ENCODE peak calls at places on chromosomes 1 and 21, in six cellular contexts. E is esophagus squamous epithelium, S is colonic mucosa, D is SJCRH30, B is thoracic aorta, G is A549. T is an unnamed sample. For H3K4me1, the result is how much of the 10 kb centered on the place peaks cover.

GRCh38 chr1:234213576-234214128 is 159.6 kb upstream of the COA6 start:
- DNase-seq in E (no peak), D (no peak), B (no peak), G (no peak), S (no peak), T (no peak)

GRCh38 chr1:176692431-176692830 is 229.5 kb downstream of the PAPPA2 start:
- DNase-seq in B (no peak), D (no peak), S (no peak), E (no peak), G (no peak), T (no peak)

GRCh38 chr1:40684669-40685068 is 6.8 kb upstream of the NFYC start:
- DNase-seq in E (no peak), D (no peak), S (no peak), G (no peak), B (no peak), T (no peak)

GRCh38 chr1:86754265-86754974 is 50.0 kb downstream of the SH3GLB1 start:
- DNase-seq in S (no peak), B (no peak), G (no peak), D (no peak), E (no peak), T (no peak)

GRCh38 chr1:96482615-96483014 is 239.0 kb upstream of the PTBP2 start:
- DNase-seq in B (no peak), S (no peak), E (no peak), G (no peak), D (no peak), T (no peak)

GRCh38 chr1:45008516-45008915 is 2.6 kb downstream of the HECTD3 start:
- DNase-seq in D (no peak), S (no peak), E (no peak), B (no peak), G (no peak), T (no peak)

GRCh38 chr21:45081636-45082035 is 7.3 kb downstream of the ADARB1 start:
- DNase-seq in G (no peak), B (no peak), D (no peak), E (no peak), S (no peak), T (no peak)

GRCh38 chr1:1335792-1336248 is 4.7 kb downstream of the TAS1R3 start:
- DNase-seq in G (no peak), S (no peak), D (no peak), B (no peak), E (no peak), T (no peak)

GRCh38 chr1:43274125-43274803 is 4.5 kb downstream of the TMEM125 start:
- DNase-seq in S (no peak), D (peak), G (peak), E (no peak), B (no peak), T (no peak)

GRCh38 chr1:17829579-17829978 is 74.4 kb downstream of the ACTL8 start:
- DNase-seq in D (no peak), B (no peak), G (no peak), S (no peak), E (no peak), T (no peak)

GRCh38 chr1:35188578-35189392 is 4.2 kb downstream of the SFPQ start:
- DNase-seq in D (no peak), E (no peak), B (no peak), S (no peak), G (no peak), T (no peak)

GRCh38 chr1:223430221-223430620 is 37.0 kb downstream of the CCDC185 start:
- DNase-seq in D (no peak), G (no peak), S (no peak), E (no peak), B (no peak), T (no peak)

GRCh38 chr1:150155413-150156071 is 5.8 kb downstream of the PLEKHO1 start:
- DNase-seq in E (no peak), D (no peak), B (no peak), S (no peak), G (no peak), T (no peak)

GRCh38 chr1:23555949-23556640 is 3.2 kb downstream of the ID3 start:
- DNase-seq in B (no peak), E (no peak), G (peak), D (peak), S (peak), T (no peak)

GRCh38 chr21:26070822-26071425 is 99.6 kb downstream of the APP start:
- DNase-seq in S (peak), D (no peak), B (no peak), E (no peak), G (peak), T (no peak)

GRCh38 chr1:176046926-176047325 is 160.2 kb downstream of the COP1 start:
- DNase-seq in D (no peak), B (no peak), E (no peak), G (no peak), S (no peak), T (no peak)

GRCh38 chr1:30756545-30757195 is 904 bp downstream of the LAPTM5 start:
- DNase-seq in S (peak), E (peak), B (peak), G (peak), D (peak), T (no peak)

GRCh38 chr1:22414244-22414751 is 37.4 kb upstream of the ZBTB40 start:
- DNase-seq in E (no peak), B (no peak), D (no peak), S (peak), G (peak), T (no peak)

DNA sequence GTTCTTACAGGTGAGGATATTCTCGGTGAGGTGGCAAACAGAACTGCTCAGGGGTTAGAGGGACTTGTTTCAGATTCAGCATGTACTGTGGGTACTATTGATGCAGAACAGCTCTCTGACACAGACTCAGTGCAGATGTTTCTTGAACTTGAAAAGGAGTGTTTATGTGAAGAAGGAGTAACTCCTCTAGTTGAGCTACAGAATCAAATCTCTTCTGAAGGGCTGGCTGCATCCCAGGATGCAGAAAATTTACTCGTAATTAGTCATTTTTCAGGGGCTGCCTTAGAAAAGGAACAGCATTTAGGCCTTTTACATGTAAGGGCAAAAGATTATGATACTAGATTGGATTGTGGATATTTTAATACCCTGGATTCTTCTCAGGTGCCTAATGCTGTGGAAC is 79.9 kb upstream of the BMP8A start:
- DNase-seq in G (no peak), B (no peak), E (no peak), S (no peak), D (no peak), T (no peak)
- H3K4me1 ChIP-seq in G (half or more), B (half or more), E (half or more), S (under half), D (half or more), T (under half)

DNA sequence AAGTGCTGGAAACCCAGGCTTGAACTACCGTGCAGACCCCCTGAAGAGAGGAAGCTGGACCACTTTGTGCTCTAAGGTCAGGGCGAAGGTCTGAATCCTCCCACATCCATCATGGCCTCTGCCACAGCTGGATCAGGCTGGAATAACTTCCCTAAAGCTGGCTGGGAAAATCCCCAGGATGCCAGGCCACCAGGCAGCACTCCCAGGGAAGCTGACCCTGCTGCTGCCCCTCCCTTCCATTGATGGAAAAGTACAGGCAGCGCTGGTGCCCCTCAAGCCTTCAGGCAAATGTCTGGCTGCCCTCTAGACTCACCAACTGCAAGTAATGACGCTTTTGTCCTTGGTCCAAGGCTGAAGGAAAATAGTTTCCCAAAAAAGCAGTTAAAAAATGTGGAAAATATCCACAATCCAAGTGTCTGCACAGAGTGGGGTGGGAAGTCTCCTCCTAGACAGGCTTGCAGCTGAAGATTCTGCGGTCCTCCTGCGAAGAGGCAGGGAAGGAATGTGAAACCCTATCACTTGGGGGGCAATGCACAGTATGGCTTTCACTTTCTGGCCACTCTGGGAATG is 39.9 kb upstream of the TSPAN2 start:
- DNase-seq in G (no peak), B (no peak), E (no peak), S (no peak), D (no peak), T (no peak)
- H3K27ac ChIP-seq in G (no peak), B (peak), E (no peak), S (no peak), D (no peak), T (no peak)

DNA sequence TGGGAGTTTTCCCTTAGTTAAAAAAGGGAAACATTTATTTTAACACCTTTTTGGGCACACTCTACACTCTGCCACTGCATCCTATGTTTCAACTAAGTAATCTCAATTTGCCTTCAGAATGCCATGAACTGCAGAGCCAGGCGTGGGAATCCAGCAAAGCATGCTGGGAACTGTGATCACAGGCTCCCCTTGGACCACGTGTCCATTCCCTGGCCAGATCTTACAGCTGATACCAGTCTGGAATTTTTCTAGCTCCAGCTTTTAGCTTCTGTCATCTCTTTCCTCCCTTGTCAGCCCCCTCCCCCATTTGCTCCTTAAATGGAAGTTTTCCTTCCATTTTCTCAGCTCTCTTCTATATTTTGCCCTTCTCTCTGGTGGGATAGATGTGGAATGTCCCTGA is 29.4 kb downstream of the RCSD1 start:
- DNase-seq in S (no peak), B (no peak), E (no peak), D (no peak), G (peak), T (no peak)
- H3K4me1 ChIP-seq in S (under half), B (under half), E (half or more), D (under half), G (under half), T (under half)

GRCh38 chr1:89758127-89758526 is 62.7 kb upstream of the LRRC8D start:
- DNase-seq in D (no peak), S (no peak), E (no peak), G (no peak), B (no peak), T (no peak)
- H3K27ac ChIP-seq in D (no peak), S (peak), E (peak), G (no peak), B (no peak), T (no peak)

GRCh38 chr1:110477041-110477440 is 26.1 kb downstream of the PROK1 start:
- DNase-seq in S (peak), E (no peak), G (peak), D (no peak), B (no peak), T (no peak)
- H3K4me1 ChIP-seq in S (under half), E (half or more), G (under half), D (under half), B (under half), T (under half)

DNA sequence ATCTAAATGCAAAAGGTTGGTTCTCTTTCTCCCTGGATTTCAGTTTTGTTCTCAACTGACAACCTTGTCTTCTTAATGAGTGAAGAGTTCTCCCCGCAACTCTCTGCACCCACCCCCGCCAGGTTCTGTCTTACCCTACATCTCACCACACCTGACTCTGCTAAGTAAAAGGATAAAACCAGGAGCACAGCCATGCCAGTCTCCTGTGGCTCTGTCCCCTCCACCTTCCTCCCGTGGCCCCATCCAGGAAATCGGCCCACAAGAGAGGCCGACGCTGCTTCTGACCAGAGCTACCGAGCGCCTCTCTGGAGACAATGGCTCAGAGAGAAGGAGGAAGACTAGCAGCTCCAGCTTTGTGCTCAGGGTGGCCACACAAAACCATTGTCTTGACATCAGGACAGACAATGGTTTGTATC is 72.3 kb downstream of the PLEKHA6 start:
- DNase-seq in G (peak), D (no peak), S (no peak), B (no peak), E (no peak), T (no peak)
- H3K27ac ChIP-seq in G (peak), D (no peak), S (peak), B (no peak), E (peak), T (no peak)

GRCh38 chr1:19988269-19989006 is 9.0 kb upstream of the PLA2G2A start:
- DNase-seq in E (no peak), G (no peak), S (no peak), D (no peak), B (no peak), T (no peak)

GRCh38 chr1:19987719-19988118 is 8.3 kb upstream of the PLA2G2A start:
- DNase-seq in S (no peak), G (no peak), B (no peak), E (no peak), D (no peak), T (no peak)

GRCh38 chr1:19990703-19991102 is 11.3 kb upstream of the PLA2G2A start:
- DNase-seq in B (no peak), S (no peak), E (no peak), G (no peak), D (no peak), T (no peak)
- H3K4me1 ChIP-seq in B (under half), S (under half), E (under half), G (under half), D (under half), T (under half)

GRCh38 chr1:148334339-148335130 is 148.6 kb downstream of the PPIAL4G start:
- DNase-seq in S (peak), E (no peak), D (peak), G (peak), B (peak), T (peak)
- H3K27ac ChIP-seq in S (peak), E (peak), D (peak), G (peak), B (no peak), T (no peak)

GRCh38 chr1:153547560-153548551 is 1.2 kb downstream of the S100A3 start:
- DNase-seq in G (no peak), S (peak), B (no peak), D (no peak), E (no peak), T (no peak)

GRCh38 chr1:153546371-153546770 is 765 bp upstream of the S100A4 start:
- DNase-seq in E (no peak), S (no peak), D (no peak), G (no peak), B (no peak), T (no peak)

GRCh38 chr1:153545067-153546055 is at the start of gene S100A4:
- DNase-seq in E (peak), D (peak), G (peak), S (peak), B (peak), T (peak)

GRCh38 chr1:153548722-153549695 is at the start of gene S100A3:
- DNase-seq in S (peak), D (peak), B (no peak), G (peak), E (no peak), T (no peak)

GRCh38 chr1:153546796-153547559 is 1.4 kb upstream of the S100A4 start:
- DNase-seq in S (no peak), E (no peak), B (no peak), D (no peak), G (no peak), T (no peak)
- H3K4me1 ChIP-seq in S (under half), E (half or more), B (half or more), D (under half), G (half or more), T (under half)

T was measured in iPS DF 6.9.